ENCODE peak calls at places on chromosomes 1 and 21, in four cellular contexts. J is left lung, B is heart right ventricle, Z is kidney. H is an unnamed sample. For H3K9me3, the result is how much of the 10 kb centered on the place peaks cover.

GRCh38 chr21:25457411-25457810 is 149.9 kb downstream of the MRPL39 start:
- DNase-seq in J (no peak), B (no peak), Z (no peak), H (no peak)

GRCh38 chr1:40892354-40892753 is 30.2 kb upstream of the CITED4 start:
- DNase-seq in J (no peak), B (no peak), Z (no peak), H (no peak)

GRCh38 chr1:231938651-231939050 is 312.1 kb downstream of the DISC1 start:
- DNase-seq in J (no peak), B (no peak), Z (no peak), H (no peak)

GRCh38 chr21:41985662-41986416 is 24.3 kb downstream of the ZBTB21 start:
- DNase-seq in J (no peak), B (no peak), Z (no peak), H (no peak)

GRCh38 chr21:37682908-37683307 is 233.3 kb downstream of the KCNJ6 start:
- DNase-seq in J (no peak), B (no peak), Z (no peak), H (no peak)

GRCh38 chr1:57307382-57307781 is 116.5 kb downstream of the DAB1 start:
- DNase-seq in J (peak), B (peak), Z (no peak), H (no peak)

GRCh38 chr1:204072951-204073836 is at the start of gene SOX13:
- DNase-seq in J (peak), B (peak), Z (peak), H (peak)

GRCh38 chr1:147379889-147380288 is 137.4 kb downstream of the CHD1L start:
- DNase-seq in J (no peak), B (no peak), Z (no peak), H (no peak)

GRCh38 chr1:213122514-213122929 is 71.5 kb downstream of the RPS6KC1 start:
- DNase-seq in J (no peak), B (no peak), Z (no peak), H (no peak)

GRCh38 chr1:244665771-244666217 is 12.9 kb downstream of the DESI2 start:
- DNase-seq in J (no peak), B (no peak), Z (no peak), H (no peak)

GRCh38 chr1:230148194-230148581 is 81.2 kb downstream of the GALNT2 start:
- DNase-seq in J (no peak), B (no peak), Z (no peak), H (no peak)

GRCh38 chr1:198681831-198682756 is 43.3 kb downstream of the PTPRC start:
- DNase-seq in J (peak), B (no peak), Z (no peak), H (peak)

GRCh38 chr1:228515200-228515834 is 28.1 kb downstream of the RNF187 start:
- DNase-seq in J (no peak), B (no peak), Z (no peak), H (no peak)

GRCh38 chr1:13809461-13810159 is 109.6 kb downstream of the PRDM2 start:
- DNase-seq in J (no peak), B (no peak), Z (no peak), H (no peak)

GRCh38 chr1:230937370-230937769 is 41.3 kb downstream of the TTC13 start:
- DNase-seq in J (no peak), B (no peak), Z (no peak), H (no peak)

GRCh38 chr1:5408401-5408800 is 583.8 kb downstream of the NPHP4 start:
- DNase-seq in J (no peak), B (no peak), Z (no peak), H (no peak)

GRCh38 chr1:212072047-212072446 is 36.5 kb downstream of the DTL start:
- DNase-seq in J (no peak), B (no peak), Z (no peak), H (no peak)

GRCh38 chr1:147389532-147390184 is 147.2 kb downstream of the CHD1L start:
- DNase-seq in J (no peak), B (no peak), Z (peak), H (no peak)

GRCh38 chr1:41540886-41541591 is 56.6 kb upstream of the EDN2 start:
- DNase-seq in J (no peak), B (no peak), Z (peak), H (no peak)

GRCh38 chr1:14924012-14924452 is 229.5 kb upstream of the TMEM51 start:
- DNase-seq in J (peak), B (peak), Z (peak), H (peak)

GRCh38 chr21:15319727-15320126 is 254.9 kb upstream of the NRIP1 start:
- DNase-seq in J (no peak), B (no peak), Z (no peak), H (no peak)

GRCh38 chr1:151909167-151910149 is at the start of gene THEM4:
- DNase-seq in J (peak), B (peak), Z (peak), H (peak)

GRCh38 chr1:198756470-198756869 is 117.6 kb downstream of the PTPRC start:
- DNase-seq in J (no peak), B (no peak), Z (no peak), H (no peak)

GRCh38 chr1:161359316-161359715 is 8.4 kb downstream of the CFAP126 start:
- DNase-seq in J (no peak), B (no peak), Z (no peak), H (no peak)

GRCh38 chr1:98053471-98054366 is 132.9 kb upstream of the DPYD start:
- DNase-seq in J (peak), B (peak), Z (peak), H (peak)

GRCh38 chr1:12496154-12496961 is 121.7 kb downstream of the DHRS3 start:
- DNase-seq in J (no peak), B (no peak), Z (no peak), H (no peak)

GRCh38 chr1:36091141-36091540 is 2.4 kb downstream of the ADPRS start:
- DNase-seq in J (no peak), B (no peak), Z (no peak), H (no peak)

GRCh38 chr1:6004412-6005123 is 12.3 kb upstream of the NPHP4 start:
- DNase-seq in J (no peak), B (no peak), Z (peak), H (no peak)

GRCh38 chr1:9872430-9873165 is 37.5 kb downstream of the CTNNBIP1 start:
- DNase-seq in J (no peak), B (no peak), Z (no peak), H (peak)

GRCh38 chr1:162389021-162389818 is 7.7 kb downstream of the C1orf226 start:
- DNase-seq in J (no peak), B (no peak), Z (no peak), H (no peak)

GRCh38 chr1:195686764-195687163 is 921.5 kb downstream of the KCNT2 start:
- DNase-seq in J (no peak), B (no peak), Z (no peak), H (no peak)

GRCh38 chr1:178098262-178098661 is 4.4 kb downstream of the RASAL2 start:
- DNase-seq in J (no peak), B (no peak), Z (no peak), H (no peak)

GRCh38 chr1:147794570-147794969 is 34.2 kb upstream of the GJA5 start:
- DNase-seq in J (no peak), B (peak), Z (no peak), H (no peak)

GRCh38 chr1:246788895-246789338 is 64.7 kb downstream of the SCCPDH start:
- DNase-seq in J (no peak), B (no peak), Z (peak), H (no peak)

GRCh38 chr1:28579374-28579773 is 12.7 kb upstream of the RAB42 start:
- DNase-seq in J (no peak), B (no peak), Z (no peak), H (no peak)

GRCh38 chr1:112257043-112257835 is 138.8 kb upstream of the CTTNBP2NL start:
- DNase-seq in J (no peak), B (no peak), Z (no peak), H (no peak)

GRCh38 chr21:44306926-44307687 is 7.3 kb downstream of the PFKL start:
- DNase-seq in J (no peak), B (no peak), Z (no peak), H (no peak)

GRCh38 chr1:31005198-31005597 is 60.3 kb downstream of the PUM1 start:
- DNase-seq in J (no peak), B (no peak), Z (no peak), H (no peak)

GRCh38 chr1:210117681-210118170 is 114.9 kb upstream of the SERTAD4 start:
- DNase-seq in J (no peak), B (no peak), Z (no peak), H (no peak)

GRCh38 chr21:41583274-41583790 is 75.4 kb upstream of the TMPRSS2 start:
- DNase-seq in J (peak), B (no peak), Z (peak), H (no peak)

DNA sequence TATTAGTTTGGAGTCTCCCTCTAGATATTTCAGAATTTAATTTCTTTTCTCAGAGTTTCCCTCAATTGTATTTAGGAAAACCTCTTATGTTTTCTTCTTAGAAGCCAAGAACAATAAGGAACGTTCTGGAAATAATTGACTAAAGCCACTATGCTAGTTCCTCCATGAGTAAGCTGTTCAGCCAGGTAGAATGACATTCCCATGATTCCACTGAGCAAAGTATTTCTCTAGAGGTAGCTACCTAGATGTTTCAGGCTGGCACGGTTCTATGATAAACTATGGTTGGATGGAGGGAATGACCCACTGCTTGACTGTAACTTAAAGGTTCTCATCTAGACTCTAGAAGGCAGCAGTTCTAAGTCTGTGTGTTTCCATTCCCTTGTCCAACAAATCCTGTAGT is 62.4 kb downstream of the CLDN17 start:
- DNase-seq in J (no peak), B (no peak), Z (no peak), H (no peak)
- H3K9me3 ChIP-seq in J (under half), B (under half), Z (under half), H (under half)

DNA sequence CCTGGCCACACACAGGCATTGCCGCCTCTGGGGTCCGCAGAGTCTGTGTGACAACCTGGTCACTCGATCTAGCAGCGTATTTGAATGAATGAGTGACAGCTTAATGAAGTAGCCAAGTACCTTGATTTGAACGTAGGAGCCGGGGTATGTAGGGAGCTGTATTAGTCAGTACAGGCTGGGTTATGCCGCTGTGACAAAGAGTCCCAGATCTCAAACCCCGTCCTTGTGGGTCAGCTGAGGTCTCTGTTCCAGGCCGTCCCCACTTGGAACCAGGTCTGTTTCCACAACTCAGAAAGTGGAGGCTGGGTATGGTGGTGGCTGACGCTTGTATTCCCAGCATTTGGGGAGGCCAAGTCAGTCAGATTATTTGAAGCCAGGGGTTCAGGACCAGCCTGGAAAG is 20.0 kb downstream of the ATAD3B start:
- DNase-seq in J (no peak), B (no peak), Z (no peak), H (no peak)
- H3K27ac ChIP-seq in J (no peak), B (no peak), Z (no peak), H (no peak)

DNA sequence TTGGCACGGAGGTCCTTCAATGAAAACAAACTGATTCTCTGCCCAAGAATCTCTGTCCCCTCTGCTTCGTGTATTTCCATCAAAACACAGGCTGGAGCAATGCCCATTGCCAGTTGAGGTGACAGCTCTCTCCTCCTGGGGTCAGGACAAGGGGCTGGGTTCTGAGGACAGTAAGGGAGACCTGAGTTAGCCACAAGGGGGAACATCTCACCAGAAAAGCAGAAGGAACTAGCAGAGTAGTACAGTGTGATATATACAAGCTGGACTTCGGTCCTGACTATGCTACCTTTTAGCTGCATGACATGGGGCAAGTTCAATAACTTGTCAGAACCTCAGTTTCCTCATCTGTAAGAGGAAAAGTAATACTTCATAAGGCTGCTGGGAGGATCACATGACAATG is 50.3 kb downstream of the SYT2 start:
- DNase-seq in J (no peak), B (no peak), Z (no peak), H (no peak)
- TF ChIP-seq CTCF in J (no peak), B (no peak), Z (no peak), H (no peak)

DNA sequence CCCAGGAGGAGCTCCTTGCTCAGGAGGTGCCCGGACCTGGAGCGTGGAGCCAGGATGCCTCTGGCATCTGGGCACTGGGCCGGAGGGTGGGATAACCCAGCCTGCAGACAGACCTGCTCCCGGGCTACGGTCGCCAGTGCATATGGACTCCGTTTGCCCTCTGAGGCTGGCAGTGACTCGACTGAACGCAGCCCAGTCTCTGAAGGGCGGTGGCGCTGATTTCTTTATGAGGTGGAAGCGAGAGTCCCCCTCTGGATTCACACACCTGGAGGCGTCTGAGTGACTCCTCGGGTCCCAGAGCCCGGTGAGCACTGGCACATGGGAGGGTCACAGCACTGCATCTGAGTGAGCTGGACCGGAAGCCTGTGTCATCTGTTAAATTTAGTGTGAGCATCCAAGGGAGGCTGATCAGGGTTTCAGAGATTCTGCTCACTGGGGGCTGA is 60.5 kb upstream of the TTC34 start:
- DNase-seq in J (no peak), B (no peak), Z (peak), H (no peak)
- H3K9me3 ChIP-seq in J (under half), B (under half), Z (under half), H (under half)

GRCh38 chr1:29698626-29699025 is 462.3 kb downstream of the PTPRU start:
- DNase-seq in J (no peak), B (no peak), Z (no peak), H (no peak)
- H3K27ac ChIP-seq in J (no peak), B (no peak), Z (no peak), H (no peak)

GRCh38 chr21:16589499-16589898 is 859.7 kb downstream of the USP25 start:
- DNase-seq in J (no peak), B (no peak), Z (no peak), H (no peak)

GRCh38 chr21:16587671-16588379 is 858.0 kb downstream of the USP25 start:
- DNase-seq in J (no peak), B (no peak), Z (peak), H (no peak)

GRCh38 chr21:16590186-16590585 is 860.4 kb downstream of the USP25 start:
- DNase-seq in J (no peak), B (no peak), Z (no peak), H (no peak)

GRCh38 chr21:16588433-16588860 is 858.7 kb downstream of the USP25 start:
- DNase-seq in J (peak), B (peak), Z (peak), H (peak)

DNA sequence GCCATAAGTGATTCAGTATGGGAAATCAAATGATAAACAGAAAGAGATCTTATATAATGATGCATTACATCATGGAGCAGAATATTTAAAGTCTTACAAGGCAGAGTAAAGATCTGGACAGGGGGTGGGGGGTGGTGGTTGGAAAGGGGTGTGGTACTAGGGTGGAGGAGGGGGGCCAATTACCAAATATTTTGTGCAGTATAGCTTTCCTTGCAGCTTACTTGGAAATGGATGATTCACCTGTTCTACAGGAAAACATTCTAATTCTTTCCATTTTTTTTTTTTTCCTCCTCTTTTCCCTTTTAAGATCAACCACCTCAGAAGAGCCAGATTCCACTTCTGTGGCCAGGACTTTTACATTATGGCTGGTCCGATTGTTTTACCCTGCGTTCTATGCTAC is 859.3 kb downstream of the USP25 start:
- DNase-seq in J (no peak), B (no peak), Z (no peak), H (no peak)
- TF ChIP-seq CTCF in J (no peak), B (no peak), Z (no peak), H (no peak)

DNA sequence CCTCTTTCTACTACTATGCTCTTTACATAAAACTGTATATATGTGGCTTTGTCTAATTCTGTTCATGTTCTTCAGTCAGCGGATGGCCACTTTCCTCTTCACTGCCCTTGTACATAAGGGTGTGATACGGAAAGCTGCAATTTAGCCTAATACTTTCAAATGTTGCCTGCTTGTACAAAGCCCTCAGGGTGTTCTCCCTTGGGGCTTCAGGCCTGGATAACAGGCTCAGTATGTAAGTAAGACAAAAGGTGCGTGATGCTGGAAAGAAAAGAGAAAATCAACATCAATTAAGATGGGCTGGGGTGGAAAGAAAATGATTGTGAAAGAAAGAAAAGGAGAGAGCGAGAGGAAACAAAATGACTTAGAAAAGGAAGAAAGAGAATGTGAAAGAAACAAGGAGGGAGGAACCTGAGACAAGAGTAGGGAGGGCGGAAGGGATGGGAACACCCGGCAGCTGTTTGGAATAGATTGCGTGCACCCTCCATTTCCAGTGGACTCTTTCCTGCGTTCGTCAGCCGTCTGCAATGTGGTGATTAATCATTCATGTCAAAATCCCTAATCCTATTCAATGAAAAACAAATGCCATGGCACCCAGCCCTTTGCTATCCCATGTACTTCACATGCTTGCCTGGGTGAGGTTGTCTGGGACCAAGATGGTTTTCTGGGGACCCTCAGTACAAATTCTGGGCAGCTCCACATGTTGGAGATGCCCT is 553.6 kb downstream of the NUF2 start:
- DNase-seq in J (no peak), B (peak), Z (peak), H (peak)
- H3K9me3 ChIP-seq in J (under half), B (under half), Z (under half), H (under half)

H was measured in psoas muscle.